ENCODE peak calls at places on chromosomes 11 and 22, in four cellular contexts. C, O, N and D are unnamed samples.

GRCh38 chr22:19872779-19873137 is 18.1 kb upstream of the GNB1L start:
- DNase-seq in C (peak), O (no peak), N (no peak), D (no peak)

GRCh38 chr11:3367221-3367620 is 11.7 kb downstream of the ZNF195 start:
- DNase-seq in C (no peak), O (no peak), N (no peak), D (peak)

GRCh38 chr11:46413755-46414465 is 22.3 kb upstream of the CHRM4 start:
- DNase-seq in C (no peak), O (no peak), N (no peak), D (no peak)

GRCh38 chr11:60857378-60858232 is 1.9 kb upstream of the PTGDR2 start:
- DNase-seq in C (no peak), O (no peak), N (no peak), D (peak)

GRCh38 chr22:17272511-17272991 is 53.3 kb upstream of the ADA2 start:
- DNase-seq in C (no peak), O (no peak), N (no peak), D (no peak)

GRCh38 chr11:126927628-126928027 is 72.9 kb downstream of the KIRREL3 start:
- DNase-seq in C (no peak), O (no peak), N (peak), D (no peak)

GRCh38 chr11:33899383-33900037 is 7.6 kb upstream of the LMO2 start:
- DNase-seq in C (no peak), O (peak), N (peak), D (peak)

GRCh38 chr22:34334893-34335292 is 414.6 kb upstream of the LARGE1 start:
- DNase-seq in C (no peak), O (no peak), N (no peak), D (no peak)

GRCh38 chr11:119222308-119222707 is 16.2 kb downstream of the CBL start:
- DNase-seq in C (no peak), O (peak), N (peak), D (peak)

DNA sequence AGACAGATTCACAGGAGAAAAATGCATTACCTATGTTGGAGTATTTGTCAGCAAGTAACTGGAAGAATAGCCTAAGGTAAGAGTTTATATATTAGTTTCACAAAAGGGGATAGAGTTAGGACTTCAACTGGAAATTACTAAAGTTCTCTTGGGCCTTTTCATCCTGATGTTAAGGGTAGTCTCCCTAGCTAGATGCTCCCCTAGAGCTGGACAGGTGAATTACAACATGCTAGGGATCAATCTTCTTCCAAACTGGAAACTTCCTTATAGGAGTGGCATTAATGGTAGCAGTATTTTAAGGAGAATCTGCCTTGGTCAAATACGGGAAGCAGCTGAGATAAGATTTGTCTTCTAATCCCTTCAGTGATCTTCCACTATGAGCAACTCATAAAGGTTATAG is 632.8 kb upstream of the RAG2 start:
- DNase-seq in C (no peak), O (no peak), N (no peak), D (no peak)
- TF ChIP-seq CTCF in C (no peak), O (no peak), N (no peak), D (no peak)

GRCh38 chr11:73100578-73100977 is 41.5 kb downstream of the FCHSD2 start:
- DNase-seq in C (no peak), O (no peak), N (no peak), D (no peak)

GRCh38 chr11:73099512-73100266 is 42.4 kb downstream of the FCHSD2 start:
- DNase-seq in C (no peak), O (no peak), N (no peak), D (no peak)

GRCh38 chr11:73095613-73096012 is 46.5 kb downstream of the FCHSD2 start:
- DNase-seq in C (no peak), O (peak), N (no peak), D (no peak)
- TF ChIP-seq CTCF in C (no peak), O (no peak), N (no peak), D (no peak)

DNA sequence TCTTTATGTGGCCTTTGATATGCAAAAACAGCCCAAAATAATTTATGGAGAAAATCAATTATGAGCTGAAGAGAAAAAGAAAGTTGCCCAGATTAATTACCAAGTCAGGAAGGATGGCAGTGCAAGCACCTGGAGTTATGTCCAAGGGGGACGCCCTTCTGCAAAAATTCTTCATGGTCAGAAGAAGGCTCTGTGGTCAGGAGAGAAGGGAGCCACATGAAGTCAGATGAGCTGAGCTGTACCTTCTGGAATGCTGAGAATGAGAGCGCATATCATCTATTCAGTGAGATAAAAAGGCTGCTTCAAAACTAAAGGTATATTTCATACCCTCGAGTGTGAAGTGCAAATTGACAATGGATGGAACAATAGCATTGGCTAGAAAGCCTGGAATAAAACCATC is 607.4 kb downstream of the NTM start:
- DNase-seq in C (no peak), O (peak), N (peak), D (peak)
- TF ChIP-seq CTCF in C (no peak), O (no peak), N (no peak), D (no peak)

GRCh38 chr11:25794804-25795203 is 537.1 kb upstream of the ANO3 start:
- DNase-seq in C (peak), O (no peak), N (no peak), D (no peak)
- TF ChIP-seq CTCF in C (no peak), O (no peak), N (no peak), D (no peak)